ENCODE peak calls at places on chromosomes 1 and 21, in four cellular contexts. A is cardiac fibroblast, P is endothelial cell, K is SK-N-MC. D is an unnamed sample.

GRCh38 chr1:234186037-234186688 is 187.1 kb upstream of the COA6 start:
- DNase-seq in A (peak), K (no peak), P (no peak), D (peak)

GRCh38 chr1:27391511-27392095 is 819 bp upstream of the GPR3 start:
- DNase-seq in A (peak), P (no peak), K (no peak), D (peak)

GRCh38 chr1:151893176-151893924 is 16.0 kb downstream of the THEM4 start:
- DNase-seq in K (no peak), A (peak), P (no peak), D (no peak)

GRCh38 chr1:173117108-173117633 is 66.4 kb upstream of the TNFSF18 start:
- DNase-seq in P (no peak), A (no peak), K (no peak), D (no peak)

GRCh38 chr1:87765686-87766085 is 437.0 kb downstream of the LMO4 start:
- DNase-seq in A (peak), K (peak), P (no peak), D (peak)

GRCh38 chr1:180169641-180170155 is 15.0 kb downstream of the QSOX1 start:
- DNase-seq in P (no peak), K (no peak), A (no peak), D (no peak)

GRCh38 chr1:184988506-184988905 is 14.2 kb upstream of the NIBAN1 start:
- DNase-seq in A (no peak), K (no peak), P (no peak), D (no peak)

GRCh38 chr1:153374077-153374476 is 1.3 kb downstream of the S100A12 start:
- DNase-seq in A (no peak), P (no peak), K (no peak), D (no peak)

GRCh38 chr21:28742527-28742926 is 250.2 kb downstream of the LTN1 start:
- DNase-seq in K (no peak), P (no peak), A (peak), D (no peak)

GRCh38 chr1:30690115-30690645 is 33.2 kb downstream of the MATN1 start:
- DNase-seq in P (no peak), K (no peak), A (no peak), D (peak)

GRCh38 chr1:230332429-230333088 is 93.6 kb downstream of the PGBD5 start:
- DNase-seq in K (no peak), P (no peak), A (no peak), D (no peak)

GRCh38 chr1:198253668-198254067 is 96.9 kb downstream of the NEK7 start:
- DNase-seq in A (peak), K (no peak), P (no peak), D (peak)

GRCh38 chr1:184075040-184076029 is 23.8 kb downstream of the TSEN15 start:
- DNase-seq in K (peak), P (peak), A (peak), D (peak)

GRCh38 chr1:224542783-224543440 is 73.2 kb upstream of the CNIH3 start:
- DNase-seq in K (peak), A (peak), P (no peak), D (peak)

GRCh38 chr1:29513357-29513756 is 277.0 kb downstream of the PTPRU start:
- DNase-seq in K (no peak), P (peak), A (peak), D (peak)

GRCh38 chr1:79815115-79815514 is 808.6 kb upstream of the ADGRL4 start:
- DNase-seq in P (no peak), A (peak), K (no peak), D (no peak)

GRCh38 chr1:24878775-24879742 is 51.0 kb downstream of the RUNX3 start:
- DNase-seq in K (no peak), A (peak), P (no peak), D (no peak)

GRCh38 chr21:39332175-39332574 is 16.7 kb downstream of the HMGN1 start:
- DNase-seq in P (no peak), A (no peak), K (no peak), D (no peak)

GRCh38 chr1:207191061-207191460 is 87.0 kb downstream of the C4BPA start:
- DNase-seq in A (no peak), K (no peak), P (no peak), D (no peak)

GRCh38 chr21:32320059-32320458 is 21.4 kb downstream of the MRAP start:
- DNase-seq in A (no peak), K (no peak), P (no peak), D (no peak)

GRCh38 chr1:98975113-98975512 is 29.5 kb downstream of the PLPPR5 start:
- DNase-seq in A (no peak), P (no peak), K (no peak), D (peak)

GRCh38 chr1:72891976-72892375 is 609.6 kb upstream of the NEGR1 start:
- DNase-seq in K (no peak), A (no peak), P (no peak), D (no peak)

GRCh38 chr1:225480825-225481434 is 53.1 kb upstream of the LBR start:
- DNase-seq in K (no peak), P (peak), A (peak), D (peak)

GRCh38 chr1:149942207-149942606 is 5.5 kb upstream of the MTMR11 start:
- DNase-seq in A (peak), K (no peak), P (peak), D (no peak)

GRCh38 chr1:925532-926421 is 2.1 kb downstream of the SAMD11 start:
- DNase-seq in K (no peak), A (no peak), P (no peak), D (no peak)

GRCh38 chr1:228487336-228488106 is at the start of gene RNF187:
- DNase-seq in K (no peak), P (peak), A (no peak), D (peak)

D was measured in kidney tubule cell.